ENCODE peak calls at places on chromosome 20, in nine cellular contexts. B is lower leg skin, Q is dorsolateral prefrontal cortex, V is PC-3, U is neural progenitor cell, K is uterus, H is tibial artery, M is IMR-90, W is heart left ventricle. Y is an unnamed sample.
A peak's percentile ranks its signal among the peaks of the same experiment; 100 is the strongest.

GRCh38 chr20:47216819-47217410 is 139.6 kb downstream of the ZMYND8 start:
- DNase-seq in B (no peak), Q (no peak), V (no peak), U (no peak), K (no peak), H (no peak), M (no peak), W (no peak), Y (no peak)

GRCh38 chr20:56417911-56418310 is 5.9 kb downstream of the CASS4 start:
- DNase-seq in B (no peak), Q (no peak), V (peak; percentile 33), U (no peak), K (no peak), H (no peak), M (peak; percentile 58), W (no peak), Y (no peak)

GRCh38 chr20:43691928-43692524 is 25.1 kb downstream of the MYBL2 start:
- DNase-seq in B (no peak), Q (no peak), V (peak; percentile 65), U (peak; percentile 69), K (no peak), H (no peak), M (peak; percentile 18), W (no peak), Y (peak; percentile 55)

GRCh38 chr20:24738981-24739633 is 210.0 kb upstream of the CST7 start:
- DNase-seq in B (no peak), Q (no peak), V (no peak), U (no peak), K (no peak), H (no peak), M (no peak), W (no peak), Y (peak; percentile 7)

GRCh38 chr20:56630086-56630493 is 984 bp downstream of the TFAP2C start:
- DNase-seq in B (peak; percentile 72), Q (no peak), V (peak; percentile 97), U (peak; percentile 95), K (peak; percentile 21), H (no peak), M (no peak), W (no peak), Y (peak; percentile 72)

GRCh38 chr20:884983-885952 is 30.9 kb downstream of the ANGPT4 start:
- DNase-seq in B (no peak), Q (no peak), V (peak; percentile 36), U (peak; percentile 94), K (no peak), H (peak; percentile 67), M (peak; percentile 26), W (peak; percentile 60), Y (peak; percentile 45)

GRCh38 chr20:32909896-32910571 is 51.3 kb downstream of the EFCAB8 start:
- DNase-seq in B (no peak), Q (no peak), V (no peak), U (no peak), K (no peak), H (no peak), M (no peak), W (no peak), Y (no peak)

GRCh38 chr20:63355781-63356295 is 5.3 kb downstream of the CHRNA4 start:
- DNase-seq in B (no peak), Q (no peak), V (no peak), U (no peak), K (no peak), H (no peak), M (no peak), W (no peak), Y (no peak)

DNA sequence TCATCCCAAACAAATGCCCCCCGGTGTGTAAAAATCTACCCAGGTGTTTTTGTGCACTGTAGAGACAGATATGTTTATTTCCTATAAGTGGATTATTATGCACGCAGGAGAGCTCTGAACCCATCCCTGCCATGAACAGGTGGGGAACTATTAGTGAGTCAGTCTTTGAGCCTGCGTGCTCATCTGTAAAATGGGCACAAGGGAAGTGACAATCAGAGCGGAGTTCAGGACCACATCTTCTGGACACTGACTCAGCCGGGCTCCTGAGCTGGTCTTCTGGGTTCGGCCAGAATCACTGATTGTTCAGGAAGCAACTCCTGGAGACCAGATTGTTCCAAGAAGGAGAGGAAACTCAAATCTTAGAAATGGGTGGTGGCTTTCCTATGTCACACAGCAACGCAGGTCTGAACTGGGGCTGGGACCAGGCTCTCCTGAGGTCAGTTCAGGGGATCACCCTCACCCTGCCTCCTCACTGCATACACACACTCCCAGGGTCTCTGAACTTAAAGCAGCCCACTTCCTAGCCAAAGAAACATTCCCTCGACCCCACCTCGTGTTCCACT is 27.3 kb upstream of the TGM2 start:
- DNase-seq in B (no peak), Q (no peak), V (no peak), U (no peak), K (no peak), H (no peak), M (no peak), W (no peak), Y (no peak)
- H3K4me3 ChIP-seq in B (no peak overlapping the region), Q (no peak overlapping the region), V (no peak overlapping the region), U (no peak overlapping the region), K (no peak overlapping the region), H (no peak overlapping the region), M (no peak overlapping the region), W (no peak overlapping the region), Y (no peak overlapping the region)

DNA sequence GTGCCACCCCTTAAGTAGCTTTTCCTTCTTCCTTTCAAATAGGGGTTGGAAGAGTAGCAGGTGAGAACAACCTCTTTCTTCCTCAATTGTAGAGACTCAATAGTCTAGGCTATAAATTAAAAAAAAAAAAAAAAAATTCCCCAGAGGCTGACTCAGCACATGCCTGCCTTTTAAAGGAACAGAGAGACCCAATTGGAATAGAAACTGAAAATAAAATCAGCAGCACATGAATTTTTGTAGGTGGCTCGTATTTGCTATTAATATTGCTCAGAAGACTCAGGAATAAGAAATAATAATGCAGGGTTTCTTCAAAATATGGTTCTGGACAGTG is 19.3 kb downstream of the TOP1 start:
- DNase-seq in B (no peak), Q (no peak), V (peak; percentile 38), U (no peak), K (no peak), H (no peak), M (no peak), W (no peak), Y (peak; percentile 58)
- H3K4me3 ChIP-seq in B (no peak overlapping the region), Q (no peak overlapping the region), V (no peak overlapping the region), U (no peak overlapping the region), K (no peak overlapping the region), H (peak overlapping the region; percentile 25), M (no peak overlapping the region), W (no peak overlapping the region), Y (peak overlapping the region; percentile 48)

GRCh38 chr20:16713056-16713455 is 16.8 kb upstream of the SNRPB2 start:
- DNase-seq in B (no peak), Q (no peak), V (no peak), U (no peak), K (no peak), H (no peak), M (no peak), W (no peak), Y (no peak)
- H3K4me3 ChIP-seq in B (no peak overlapping the region), Q (no peak overlapping the region), V (no peak overlapping the region), U (no peak overlapping the region), K (no peak overlapping the region), H (no peak overlapping the region), M (no peak overlapping the region), W (no peak overlapping the region), Y (no peak overlapping the region)

DNA sequence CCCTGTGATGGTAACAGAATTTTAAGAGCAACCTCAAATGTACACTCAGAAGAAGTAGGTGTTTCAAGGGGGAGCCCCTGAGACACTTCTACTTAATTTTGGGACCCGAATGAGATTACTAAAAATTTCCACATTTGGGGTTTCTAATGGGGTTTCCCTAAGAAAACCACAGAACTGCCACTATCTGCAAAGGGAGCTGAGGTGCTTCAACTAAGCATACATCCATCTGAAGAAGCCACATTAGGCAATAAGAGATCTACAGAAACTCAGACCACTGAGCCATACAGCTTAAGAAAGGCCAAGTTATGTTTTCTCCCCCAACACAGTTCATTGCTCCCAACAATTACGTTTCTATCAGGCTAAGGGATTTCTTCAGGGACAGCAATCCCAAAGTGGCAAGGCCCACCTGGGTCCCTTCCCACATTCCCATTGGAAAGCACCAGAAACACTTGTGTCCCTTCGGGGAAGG is 5.2 kb downstream of the BCL2L1 start:
- DNase-seq in B (no peak), Q (no peak), V (no peak), U (no peak), K (no peak), H (no peak), M (no peak), W (no peak), Y (no peak)
- H3K4me3 ChIP-seq in B (no peak overlapping the region), Q (peak overlapping the region; percentile 37), V (peak overlapping the region; percentile 95), U (no peak overlapping the region), K (no peak overlapping the region), H (peak overlapping the region; percentile 76), M (no peak overlapping the region), W (peak overlapping the region; percentile 1), Y (peak overlapping the region; percentile 24)

GRCh38 chr20:54172856-54173652 is 732 bp downstream of the CYP24A1 start:
- DNase-seq in B (no peak), Q (no peak), V (no peak), U (peak; percentile 73), K (no peak), H (no peak), M (no peak), W (no peak), Y (no peak)

GRCh38 chr20:54173653-54174451 is at the start of gene CYP24A1:
- DNase-seq in B (no peak), Q (no peak), V (peak; percentile 39), U (peak; percentile 65), K (no peak), H (no peak), M (no peak), W (no peak), Y (peak; percentile 11)

GRCh38 chr20:54176610-54177009 is 2.8 kb upstream of the CYP24A1 start:
- DNase-seq in B (no peak), Q (no peak), V (peak; percentile 83), U (no peak), K (no peak), H (no peak), M (no peak), W (no peak), Y (peak; percentile 36)

GRCh38 chr20:54172532-54172855 is 1.3 kb downstream of the CYP24A1 start:
- DNase-seq in B (no peak), Q (no peak), V (peak; percentile 37), U (no peak), K (no peak), H (no peak), M (no peak), W (no peak), Y (no peak)

DNA sequence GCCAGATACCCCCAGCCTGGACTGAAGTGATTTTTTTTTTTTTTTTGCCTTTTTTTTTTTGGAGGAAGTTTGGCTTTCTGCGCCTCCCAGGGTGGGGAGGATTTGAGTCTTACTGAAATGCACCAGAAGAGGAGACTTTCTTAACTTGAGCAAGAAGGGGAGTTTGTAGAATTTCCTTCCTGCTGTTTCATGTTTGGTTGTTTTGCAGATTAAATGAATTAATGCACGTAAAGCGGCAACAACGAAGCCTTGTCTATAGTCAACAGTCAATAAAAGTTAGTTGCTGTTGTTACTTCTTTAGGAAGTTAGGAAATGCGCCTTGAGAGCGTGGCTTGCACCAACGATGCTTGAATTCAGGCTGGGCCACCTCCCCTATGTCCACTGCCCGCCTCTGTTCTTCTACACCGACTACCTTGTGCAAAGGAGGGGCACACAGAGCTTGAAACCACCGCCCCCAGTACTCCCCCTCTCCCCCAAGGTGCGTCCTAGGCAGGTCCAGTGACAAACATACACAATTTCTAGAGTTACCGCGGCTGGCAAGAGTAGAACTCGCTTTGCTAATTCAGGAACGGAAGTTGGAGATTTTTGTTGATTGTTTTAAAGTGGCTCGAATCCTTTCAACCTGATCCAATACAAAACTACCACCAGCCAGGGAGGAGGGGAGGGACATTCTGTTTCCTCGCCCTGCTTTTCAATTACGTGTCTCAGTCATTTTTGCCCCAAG is 828 bp upstream of the CYP24A1 start:
- DNase-seq in B (no peak), Q (no peak), V (peak; percentile 27), U (peak; percentile 19), K (no peak), H (no peak), M (no peak), W (no peak), Y (peak; percentile 13)
- H3K4me3 ChIP-seq in B (no peak overlapping the region), Q (peak overlapping the region; percentile 20), V (peak overlapping the region; percentile 52), U (peak overlapping the region; percentile 42), K (no peak overlapping the region), H (no peak overlapping the region), M (no peak overlapping the region), W (no peak overlapping the region), Y (no peak overlapping the region)